ENCODE peak calls at places on chromosomes 2 and 18, in seven cellular contexts. E is SK-N-SH treated with all-trans-retinoic acid at 6 μM for 48 hours; F is activated T-helper 17 cell treated with anti-CD3 and anti-CD28 coated beads, Interleukin-2, amount 50 U/mL, for 72 hours; A is natural killer cell; N is DND-41; H is CD8-positive, alpha-beta T cell; V is heart right ventricle. I is an unnamed sample.
A peak's percentile ranks its signal among the peaks of the same experiment; 100 is the strongest.

GRCh38 chr2:124024491-124025348 is at the start of gene CNTNAP5:
- ATAC-seq in H (no peak), N (no peak), A (no peak), F (no peak), E (peak; percentile 67), V (peak; percentile 74), I (peak; percentile 39)

GRCh38 chr2:189631849-189632248 is 29.4 kb upstream of the ASNSD1 start:
- ATAC-seq in N (no peak), H (no peak), E (peak; percentile 54), F (no peak), V (no peak), A (no peak), I (no peak)

GRCh38 chr18:71630686-71631085 is 913.5 kb downstream of the CBLN2 start:
- ATAC-seq in V (no peak), H (no peak), N (no peak), F (no peak), E (no peak), A (no peak), I (no peak)

GRCh38 chr18:67451952-67452351 is 64.6 kb downstream of the DSEL start:
- ATAC-seq in F (no peak), H (no peak), V (no peak), N (no peak), A (no peak), E (no peak), I (no peak)

GRCh38 chr2:149908731-149909690 is 321.4 kb upstream of the MMADHC start:
- ATAC-seq in A (no peak), E (no peak), F (no peak), N (no peak), H (no peak), V (no peak), I (no peak)

GRCh38 chr2:197591706-197592072 is 75.8 kb downstream of the MOB4 start:
- ATAC-seq in H (no peak), V (no peak), E (no peak), N (no peak), F (no peak), A (no peak), I (no peak)

GRCh38 chr18:50051288-50051687 is 143.7 kb downstream of the MYO5B start:
- ATAC-seq in V (no peak), E (no peak), N (no peak), F (no peak), A (no peak), H (no peak), I (no peak)

GRCh38 chr2:216090369-216090786 is 8.7 kb downstream of the TMEM169 start:
- ATAC-seq in E (no peak), A (peak; percentile 49), N (no peak), F (peak; percentile 94), V (no peak), H (no peak), I (no peak)

GRCh38 chr2:234969329-234970157 is 17.7 kb downstream of the SH3BP4 start:
- ATAC-seq in N (no peak), V (peak; percentile 24), E (peak; percentile 10), F (no peak), A (no peak), H (no peak), I (peak; percentile 22)

GRCh38 chr2:69177063-69177771 is 164.2 kb downstream of the ANTXR1 start:
- ATAC-seq in V (peak; percentile 71), N (no peak), A (no peak), F (no peak), H (no peak), E (peak; percentile 78), I (peak; percentile 43)

GRCh38 chr18:48949606-48950535 is 894 bp downstream of the SMAD7 start:
- ATAC-seq in A (no peak), H (peak; percentile 13), V (no peak), E (no peak), F (peak; percentile 13), N (peak; percentile 25), I (peak; percentile 16)

I was measured in gastroesophageal sphincter.